ENCODE peak calls at places on chromosomes 16 and 17, in six cellular contexts. R is mesenchymal stem cell, X is neuronal stem cell, O is IMR-90, J is H9, N is H1. T is an unnamed sample.

GRCh38 chr17:17041018-17041521 is 1.2 kb upstream of the MPRIP start:
- DNase-seq in R (peak; percentile 87), X (no peak), O (peak; percentile 74), J (no peak), N (no peak), T (peak; percentile 67)

GRCh38 chr17:17403899-17404576 is 72.8 kb upstream of the MED9 start:
- DNase-seq in R (no peak), X (no peak), O (no peak), J (no peak), N (no peak), T (no peak)

GRCh38 chr17:27834571-27834970 is 34.2 kb upstream of the NOS2 start:
- DNase-seq in R (no peak), X (no peak), O (no peak), J (no peak), N (no peak), T (no peak)

GRCh38 chr17:17902357-17902756 is 65.6 kb upstream of the SREBF1 start:
- DNase-seq in R (no peak), X (no peak), O (no peak), J (no peak), N (no peak), T (no peak)

GRCh38 chr16:35596467-35596866 is 2137.1 kb downstream of the TP53TG3F start:
- DNase-seq in R (no peak), X (no peak), O (no peak), J (no peak), N (no peak), T (no peak)

GRCh38 chr17:50361561-50362480 is 11.2 kb downstream of the MRPL27 start:
- DNase-seq in R (peak; percentile 75), X (no peak), O (peak; percentile 74), J (peak; percentile 83), N (peak; percentile 67), T (peak; percentile 86)

GRCh38 chr16:83473109-83473508 is 334.7 kb upstream of the HSBP1 start:
- DNase-seq in R (peak; percentile 19), X (no peak), O (peak; percentile 34), J (peak; percentile 1), N (peak; percentile 24), T (no peak)

GRCh38 chr17:68383443-68384321 is 73.6 kb downstream of the WIPI1 start:
- DNase-seq in R (peak; percentile 97), X (no peak), O (peak; percentile 94), J (peak; percentile 25), N (no peak), T (no peak)

GRCh38 chr17:66966529-66967418 is 2.3 kb downstream of the CACNG4 start:
- DNase-seq in R (no peak), X (no peak), O (no peak), J (no peak), N (no peak), T (no peak)

GRCh38 chr16:85613609-85614337 is 651 bp downstream of the GSE1 start:
- DNase-seq in R (peak; percentile 61), X (no peak), O (no peak), J (peak; percentile 75), N (peak; percentile 82), T (peak; percentile 93)

GRCh38 chr17:61393550-61393903 is 6.1 kb upstream of the TBX2 start:
- DNase-seq in R (no peak), X (no peak), O (peak; percentile 18), J (peak; percentile 58), N (no peak), T (peak; percentile 51)

GRCh38 chr16:86214326-86215232 is 295.7 kb upstream of the FOXF1 start:
- DNase-seq in R (no peak), X (no peak), O (peak; percentile 43), J (no peak), N (no peak), T (no peak)

GRCh38 chr16:56116577-56116964 is 74.7 kb upstream of the GNAO1 start:
- DNase-seq in R (no peak), X (peak; percentile 58), O (no peak), J (no peak), N (no peak), T (no peak)

GRCh38 chr17:17710728-17711541 is 29.7 kb downstream of the RAI1 start:
- DNase-seq in R (peak; percentile 96), X (no peak), O (peak; percentile 93), J (peak; percentile 92), N (peak; percentile 74), T (peak; percentile 94)

GRCh38 chr17:17740627-17741237 is 59.5 kb downstream of the RAI1 start:
- DNase-seq in R (no peak), X (no peak), O (no peak), J (peak; percentile 71), N (no peak), T (no peak)

GRCh38 chr17:36591434-36592315 is at the start of gene DHRS11:
- DNase-seq in R (peak; percentile 78), X (peak; percentile 80), O (peak; percentile 64), J (peak; percentile 93), N (peak; percentile 91), T (peak; percentile 87)

GRCh38 chr16:70729292-70729691 is 43.4 kb upstream of the MTSS2 start:
- DNase-seq in R (no peak), X (no peak), O (no peak), J (no peak), N (no peak), T (no peak)
- H3K4me1 ChIP-seq in R (peaks cover 2% of the 10 kb centered on the region), X (peaks cover 16% of the 10 kb centered on the region), O (peaks cover 13% of the 10 kb centered on the region), J (no peaks in the 10 kb centered on the region), N (no peaks in the 10 kb centered on the region), T (peaks cover 2% of the 10 kb centered on the region)

GRCh38 chr17:34125921-34126320 is 129.2 kb upstream of the CCL2 start:
- DNase-seq in R (no peak), X (no peak), O (no peak), J (no peak), N (peak; percentile 31), T (no peak)
- H3K23ac ChIP-seq in R (no peak overlapping the region), X (no peak overlapping the region), O (no peak overlapping the region), J (no peak overlapping the region), N (no peak overlapping the region), T (no peak overlapping the region)

GRCh38 chr16:58121132-58121531 is 8.0 kb downstream of the CFAP20 start:
- DNase-seq in R (no peak), X (no peak), O (no peak), J (no peak), N (no peak), T (no peak)

GRCh38 chr16:58120216-58120615 is 9.0 kb downstream of the CFAP20 start:
- DNase-seq in R (peak; percentile 31), X (no peak), O (no peak), J (no peak), N (no peak), T (no peak)

GRCh38 chr16:58119509-58119845 is 9.7 kb downstream of the CFAP20 start:
- DNase-seq in R (no peak), X (no peak), O (no peak), J (no peak), N (no peak), T (no peak)

GRCh38 chr16:58116529-58116928 is 12.7 kb downstream of the CFAP20 start:
- DNase-seq in R (no peak), X (no peak), O (no peak), J (no peak), N (no peak), T (no peak)

DNA sequence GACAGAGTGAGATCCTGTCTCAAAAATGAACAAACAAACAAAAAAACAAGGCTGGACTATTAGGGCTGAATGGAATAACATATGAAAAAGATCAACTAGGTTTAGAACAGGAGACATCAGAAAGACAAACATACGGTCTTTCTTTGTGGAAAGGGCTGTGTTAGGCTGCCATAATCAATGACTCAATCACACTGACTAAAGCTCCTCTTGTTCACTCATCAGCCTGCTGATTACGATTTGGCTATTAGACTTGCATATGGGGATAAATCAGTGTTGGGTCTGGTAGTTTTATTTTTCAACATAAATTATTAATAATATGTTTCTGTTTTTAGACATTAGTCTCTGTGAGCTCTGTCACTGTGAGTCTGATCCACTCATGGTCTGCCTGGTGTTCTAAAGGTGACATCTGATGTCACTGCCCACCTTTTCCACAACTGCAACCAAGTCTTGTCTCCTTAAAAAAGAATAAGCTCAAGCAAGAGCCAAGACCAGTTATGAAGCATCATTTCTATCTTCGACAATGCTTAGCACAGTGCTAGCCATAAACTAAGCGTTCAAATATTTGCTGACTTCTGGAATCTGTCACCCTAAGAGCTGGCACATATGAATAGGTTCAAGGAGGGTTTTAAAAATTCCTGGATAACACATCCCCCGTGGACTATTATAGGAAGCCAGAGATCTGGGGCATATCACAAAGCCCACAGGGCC is 10.2 kb downstream of the CFAP20 start:
- DNase-seq in R (no peak), X (no peak), O (peak; percentile 35), J (no peak), N (no peak), T (no peak)
- H3K4me1 ChIP-seq in R (peaks cover 12% of the 10 kb centered on the region), X (peaks cover 13% of the 10 kb centered on the region), O (peaks cover 22% of the 10 kb centered on the region), J (peaks cover 3% of the 10 kb centered on the region), N (peaks cover 8% of the 10 kb centered on the region), T (no peaks in the 10 kb centered on the region)

GRCh38 chr17:82568997-82569393 is 49.5 kb downstream of the FOXK2 start:
- DNase-seq in R (no peak), X (no peak), O (no peak), J (no peak), N (no peak), T (no peak)

GRCh38 chr17:82570282-82570681 is 50.8 kb downstream of the FOXK2 start:
- DNase-seq in R (no peak), X (no peak), O (no peak), J (no peak), N (no peak), T (no peak)

GRCh38 chr17:82571855-82572254 is 52.3 kb downstream of the FOXK2 start:
- DNase-seq in R (no peak), X (no peak), O (no peak), J (no peak), N (no peak), T (no peak)

GRCh38 chr17:82567286-82567685 is 47.8 kb downstream of the FOXK2 start:
- DNase-seq in R (no peak), X (no peak), O (no peak), J (no peak), N (no peak), T (no peak)

GRCh38 chr17:82569621-82570020 is 50.1 kb downstream of the FOXK2 start:
- DNase-seq in R (no peak), X (no peak), O (no peak), J (no peak), N (no peak), T (no peak)
- H3K23ac ChIP-seq in R (no peak overlapping the region), X (no peak overlapping the region), O (no peak overlapping the region), J (no peak overlapping the region), N (no peak overlapping the region), T (no peak overlapping the region)